ENCODE peak calls at places on chromosomes 6 and 20, in four cellular contexts. T is activated naive CD8-positive, alpha-beta T cell treated with anti-CD3 and anti-CD28 coated beads, Interleukin-2, amount 10 ng/mL, durations not matched to agents 7 days and 5 days; L is D341Med; I is posterior vena cava. J is an unnamed sample.

GRCh38 chr20:36043892-36044515 is 75.6 kb downstream of the CNBD2 start:
- DNase-seq in T (no peak), L (no peak), I (peak), J (no peak)

GRCh38 chr6:111771629-111772028 is 101.6 kb downstream of the FYN start:
- DNase-seq in T (no peak), L (no peak), I (no peak), J (no peak)

GRCh38 chr6:15348528-15348927 is 102.7 kb downstream of the JARID2 start:
- DNase-seq in T (no peak), L (no peak), I (no peak), J (no peak)

GRCh38 chr6:158068893-158069799 is 87.5 kb downstream of the SYNJ2 start:
- DNase-seq in T (no peak), L (no peak), I (peak), J (no peak)

GRCh38 chr6:42451595-42452170 is at the start of gene TRERF1:
- DNase-seq in T (peak), L (peak), I (no peak), J (peak)

GRCh38 chr6:62669831-62670230 is 383.8 kb upstream of the KHDRBS2 start:
- DNase-seq in T (no peak), L (no peak), I (no peak), J (no peak)

GRCh38 chr6:42440027-42440426 is 11.7 kb downstream of the TRERF1 start:
- DNase-seq in T (no peak), L (no peak), I (no peak), J (no peak)

GRCh38 chr20:32958574-32958973 is 45.7 kb downstream of the SUN5 start:
- DNase-seq in T (no peak), L (no peak), I (peak), J (no peak)

GRCh38 chr6:116444092-116444491 is 17.1 kb upstream of the CALHM6 start:
- DNase-seq in T (no peak), L (peak), I (no peak), J (no peak)

GRCh38 chr6:13044390-13044789 is 283.9 kb downstream of the TBC1D7 start:
- DNase-seq in T (no peak), L (no peak), I (no peak), J (no peak)

GRCh38 chr6:72446427-72446826 is 175.4 kb upstream of the KCNQ5 start:
- DNase-seq in T (no peak), L (no peak), I (no peak), J (no peak)

GRCh38 chr6:157221049-157221816 is 102.1 kb downstream of the TMEM242 start:
- DNase-seq in T (peak), L (peak), I (peak), J (no peak)

GRCh38 chr6:106183430-106183829 is 97.3 kb downstream of the PRDM1 start:
- DNase-seq in T (no peak), L (no peak), I (no peak), J (no peak)

GRCh38 chr6:27275025-27275956 is 27.8 kb downstream of the PRSS16 start:
- DNase-seq in T (no peak), L (no peak), I (no peak), J (no peak)

GRCh38 chr6:134932535-134933470 is 17.1 kb downstream of the ALDH8A1 start:
- DNase-seq in T (no peak), L (no peak), I (no peak), J (no peak)

GRCh38 chr20:63966172-63966943 is 3.4 kb downstream of the ZNF512B start:
- DNase-seq in T (no peak), L (no peak), I (peak), J (no peak)

GRCh38 chr6:118559659-118560058 is 11.6 kb downstream of the PLN start:
- DNase-seq in T (no peak), L (no peak), I (no peak), J (no peak)

GRCh38 chr20:31835977-31836852 is 9.2 kb downstream of the FOXS1 start:
- DNase-seq in T (peak), L (no peak), I (peak), J (no peak)

GRCh38 chr6:134117409-134117808 is 65.0 kb upstream of the SLC2A12 start:
- DNase-seq in T (no peak), L (no peak), I (no peak), J (no peak)

GRCh38 chr6:125275779-125276178 is 26.0 kb downstream of the HDDC2 start:
- DNase-seq in T (no peak), L (no peak), I (no peak), J (no peak)

GRCh38 chr20:58634818-58635665 is 16.0 kb upstream of the STX16 start:
- DNase-seq in T (peak), L (no peak), I (peak), J (no peak)

GRCh38 chr20:36399147-36399968 is 93.2 kb downstream of the DLGAP4 start:
- DNase-seq in T (peak), L (peak), I (no peak), J (no peak)

GRCh38 chr6:137738197-137738596 is 128.9 kb upstream of the TNFAIP3 start:
- DNase-seq in T (no peak), L (no peak), I (no peak), J (no peak)

GRCh38 chr6:81328700-81329099 is 423.8 kb downstream of the TENT5A start:
- DNase-seq in T (no peak), L (no peak), I (no peak), J (no peak)

GRCh38 chr20:31516651-31517050 is 2.4 kb downstream of the HM13 start:
- DNase-seq in T (no peak), L (no peak), I (no peak), J (no peak)

GRCh38 chr6:35406666-35407065 is 45.5 kb upstream of the FANCE start:
- DNase-seq in T (no peak), L (no peak), I (no peak), J (no peak)

GRCh38 chr20:18832801-18833200 is 19.2 kb downstream of the SCP2D1 start:
- DNase-seq in T (no peak), L (no peak), I (no peak), J (no peak)